ENCODE peak calls at places on chromosomes 13 and 19, in four cellular contexts. A, Z, P and U are unnamed samples.

GRCh38 chr19:30029721-30030510 is 87.9 kb downstream of the URI1 start:
- DNase-seq in A (no peak), Z (no peak), P (no peak), U (no peak)

GRCh38 chr13:59880468-59880867 is 283.3 kb downstream of the DIAPH3 start:
- DNase-seq in A (no peak), Z (no peak), P (no peak), U (no peak)

GRCh38 chr19:15979293-15979692 is 30.5 kb downstream of the OR10H4 start:
- DNase-seq in A (no peak), Z (no peak), P (no peak), U (no peak)

GRCh38 chr19:15563325-15563794 is 51.7 kb upstream of the CYP4F8 start:
- DNase-seq in A (peak), Z (peak), P (peak), U (no peak)

GRCh38 chr13:30654430-30654829 is 36.7 kb downstream of the USPL1 start:
- DNase-seq in A (no peak), Z (no peak), P (no peak), U (no peak)

GRCh38 chr19:38055655-38056521 is 148.9 kb downstream of the SIPA1L3 start:
- DNase-seq in A (no peak), Z (no peak), P (no peak), U (no peak)

GRCh38 chr13:50677687-50678463 is 165.6 kb downstream of the DLEU7 start:
- DNase-seq in A (no peak), Z (no peak), P (no peak), U (no peak)

GRCh38 chr13:46182491-46182877 is 507 bp upstream of the LCP1 start:
- DNase-seq in A (no peak), Z (no peak), P (no peak), U (no peak)

GRCh38 chr13:50905256-50905655 is 4.3 kb upstream of the RNASEH2B start:
- DNase-seq in A (no peak), Z (no peak), P (no peak), U (no peak)

GRCh38 chr13:108214511-108215383 is 589 bp downstream of the LIG4 start:
- DNase-seq in A (peak), Z (no peak), P (peak), U (no peak)

GRCh38 chr19:48628486-48629296 is 8.5 kb downstream of the DBP start:
- DNase-seq in A (no peak), Z (peak), P (no peak), U (no peak)

GRCh38 chr13:70604448-70604847 is 496.2 kb upstream of the KLHL1 start:
- DNase-seq in A (peak), Z (no peak), P (no peak), U (no peak)

GRCh38 chr13:31927219-31927653 is 104.3 kb upstream of the FRY start:
- DNase-seq in A (peak), Z (no peak), P (no peak), U (no peak)

GRCh38 chr19:15587663-15588062 is 27.4 kb upstream of the CYP4F8 start:
- DNase-seq in A (no peak), Z (peak), P (no peak), U (peak)

GRCh38 chr13:98172570-98173405 is 4.3 kb downstream of the RNF113B start:
- DNase-seq in A (no peak), Z (no peak), P (no peak), U (no peak)

GRCh38 chr13:48486362-48486761 is 46.5 kb downstream of the RCBTB2 start:
- DNase-seq in A (no peak), Z (no peak), P (no peak), U (no peak)

GRCh38 chr13:30934381-30934780 is 1.9 kb downstream of the TEX26 start:
- DNase-seq in A (no peak), Z (no peak), P (no peak), U (no peak)

GRCh38 chr13:68390987-68391386 is 1160.9 kb upstream of the PCDH9 start:
- DNase-seq in A (no peak), Z (no peak), P (no peak), U (no peak)

GRCh38 chr19:49555600-49556411 is 24.6 kb downstream of the NOSIP start:
- DNase-seq in A (peak), Z (peak), P (peak), U (no peak)

GRCh38 chr19:46404039-46404883 is 9.1 kb downstream of the CCDC8 start:
- DNase-seq in A (peak), Z (peak), P (peak), U (no peak)

GRCh38 chr13:29514720-29515310 is 80.7 kb downstream of the SLC7A1 start:
- DNase-seq in A (no peak), Z (no peak), P (no peak), U (no peak)

GRCh38 chr19:53549354-53549753 is 11.4 kb downstream of the ZNF331 start:
- DNase-seq in A (no peak), Z (no peak), P (no peak), U (no peak)

GRCh38 chr19:55358943-55359908 is 3.8 kb downstream of the GARIN5B start:
- DNase-seq in A (no peak), Z (no peak), P (no peak), U (no peak)

GRCh38 chr19:38429055-38429810 is 3.2 kb upstream of the RASGRP4 start:
- DNase-seq in A (no peak), Z (no peak), P (no peak), U (no peak)

GRCh38 chr13:109182777-109183465 is 553.5 kb downstream of the MYO16 start:
- DNase-seq in A (no peak), Z (no peak), P (no peak), U (no peak)

GRCh38 chr13:109200556-109200955 is 571.1 kb downstream of the MYO16 start:
- DNase-seq in A (no peak), Z (no peak), P (no peak), U (no peak)

GRCh38 chr13:44932171-44932849 is 57.0 kb downstream of the NUFIP1 start:
- DNase-seq in A (no peak), Z (no peak), P (no peak), U (no peak)

GRCh38 chr19:31071157-31071855 is 277.9 kb downstream of the TSHZ3 start:
- DNase-seq in A (no peak), Z (peak), P (no peak), U (peak)

GRCh38 chr13:40598599-40598998 is 67.8 kb downstream of the FOXO1 start:
- DNase-seq in A (peak), Z (no peak), P (no peak), U (no peak)

GRCh38 chr19:50290775-50291174 is 38.4 kb downstream of the KCNC3 start:
- DNase-seq in A (no peak), Z (no peak), P (no peak), U (no peak)

GRCh38 chr13:31056650-31057275 is 104.9 kb downstream of the HSPH1 start:
- DNase-seq in A (no peak), Z (no peak), P (no peak), U (no peak)

GRCh38 chr19:1783354-1783753 is 28.7 kb downstream of the ATP8B3 start:
- DNase-seq in A (no peak), Z (no peak), P (no peak), U (no peak)

GRCh38 chr19:12769689-12770088 is 5.7 kb downstream of the HOOK2 start:
- DNase-seq in A (no peak), Z (peak), P (peak), U (no peak)

GRCh38 chr13:98327326-98328314 is 150.6 kb upstream of the RNF113B start:
- DNase-seq in A (no peak), Z (no peak), P (no peak), U (no peak)

GRCh38 chr19:3683405-3683865 is 16.8 kb downstream of the PIP5K1C start:
- DNase-seq in A (no peak), Z (no peak), P (no peak), U (no peak)

GRCh38 chr19:12867120-12868099 is 13.8 kb downstream of the DNASE2 start:
- DNase-seq in A (peak), Z (peak), P (peak), U (no peak)

GRCh38 chr13:77928909-77929308 is 10.3 kb upstream of the EDNRB start:
- DNase-seq in A (no peak), Z (no peak), P (no peak), U (no peak)

GRCh38 chr19:14561832-14562351 is 10.0 kb downstream of the NDUFB7 start:
- DNase-seq in A (peak), Z (no peak), P (no peak), U (no peak)

GRCh38 chr19:49808762-49809154 is 4.3 kb downstream of the FUZ start:
- DNase-seq in A (peak), Z (peak), P (peak), U (peak)

GRCh38 chr13:48353590-48353989 is 50.0 kb downstream of the RB1 start:
- DNase-seq in A (no peak), Z (no peak), P (no peak), U (no peak)

GRCh38 chr19:10335149-10336053 is 2.1 kb upstream of the RAVER1 start:
- DNase-seq in A (no peak), Z (no peak), P (no peak), U (no peak)

GRCh38 chr19:10332965-10333757 is at the start of gene RAVER1:
- DNase-seq in A (peak), Z (peak), P (peak), U (peak)

GRCh38 chr19:10332158-10332964 is 968 bp downstream of the RAVER1 start:
- DNase-seq in A (no peak), Z (peak), P (peak), U (no peak)

GRCh38 chr19:10333758-10334339 is 520 bp upstream of the RAVER1 start:
- DNase-seq in A (peak), Z (no peak), P (no peak), U (peak)

GRCh38 chr19:10334340-10335148 is 1.2 kb upstream of the RAVER1 start:
- DNase-seq in A (peak), Z (peak), P (peak), U (peak)
- TF ChIP-seq POLR2A in A (peak), Z (peak), P (peak), U (no peak)

DNA sequence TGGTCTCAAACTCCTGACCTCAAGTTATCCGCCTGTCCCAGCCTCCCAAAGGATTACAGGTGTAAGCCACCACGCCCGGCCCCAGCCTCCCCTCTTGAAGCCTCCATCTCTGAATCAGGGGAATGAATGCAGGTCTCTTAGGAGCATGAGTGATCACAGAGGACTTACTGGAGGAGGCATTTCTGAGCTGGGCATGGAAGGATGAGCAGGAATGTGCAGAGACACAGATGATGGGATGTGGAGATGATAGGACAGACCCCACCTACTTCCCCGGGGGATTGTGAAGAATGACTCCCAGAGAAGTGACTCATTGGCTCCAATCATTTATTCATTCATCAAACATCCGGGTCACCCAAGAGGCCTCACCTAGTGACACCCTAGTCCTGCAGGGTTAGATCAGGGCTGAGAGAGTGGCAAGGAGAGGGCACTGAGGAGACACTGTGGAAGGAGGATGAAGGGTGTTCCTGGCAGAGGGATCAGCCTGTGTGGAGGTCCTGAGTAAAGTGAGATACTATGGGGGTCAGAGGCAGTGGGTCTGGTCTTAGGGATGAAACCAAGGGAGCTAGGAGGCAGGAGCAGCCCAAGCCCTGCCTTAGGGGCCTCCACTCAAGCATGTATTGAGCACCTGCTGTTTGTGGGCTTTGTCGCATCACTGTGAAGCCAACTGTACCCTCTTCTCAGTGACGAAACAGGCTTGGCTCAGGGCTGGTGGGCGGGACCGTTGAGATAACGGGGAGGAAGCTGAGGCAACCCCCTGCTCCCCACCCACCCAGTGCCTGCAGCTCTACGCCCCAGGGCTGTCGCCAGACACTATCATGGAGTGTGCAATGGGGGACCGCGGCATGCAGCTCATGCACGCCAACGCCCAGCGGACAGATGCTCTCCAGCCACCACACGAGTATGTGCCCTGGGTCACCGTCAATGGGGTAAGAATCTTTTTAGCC is 3.0 kb downstream of the IFI30 start:
- DNase-seq in A (no peak), Z (no peak), P (no peak), U (no peak)
- H3K4me3 ChIP-seq in A (no peak), Z (no peak), P (no peak), U (no peak)

DNA sequence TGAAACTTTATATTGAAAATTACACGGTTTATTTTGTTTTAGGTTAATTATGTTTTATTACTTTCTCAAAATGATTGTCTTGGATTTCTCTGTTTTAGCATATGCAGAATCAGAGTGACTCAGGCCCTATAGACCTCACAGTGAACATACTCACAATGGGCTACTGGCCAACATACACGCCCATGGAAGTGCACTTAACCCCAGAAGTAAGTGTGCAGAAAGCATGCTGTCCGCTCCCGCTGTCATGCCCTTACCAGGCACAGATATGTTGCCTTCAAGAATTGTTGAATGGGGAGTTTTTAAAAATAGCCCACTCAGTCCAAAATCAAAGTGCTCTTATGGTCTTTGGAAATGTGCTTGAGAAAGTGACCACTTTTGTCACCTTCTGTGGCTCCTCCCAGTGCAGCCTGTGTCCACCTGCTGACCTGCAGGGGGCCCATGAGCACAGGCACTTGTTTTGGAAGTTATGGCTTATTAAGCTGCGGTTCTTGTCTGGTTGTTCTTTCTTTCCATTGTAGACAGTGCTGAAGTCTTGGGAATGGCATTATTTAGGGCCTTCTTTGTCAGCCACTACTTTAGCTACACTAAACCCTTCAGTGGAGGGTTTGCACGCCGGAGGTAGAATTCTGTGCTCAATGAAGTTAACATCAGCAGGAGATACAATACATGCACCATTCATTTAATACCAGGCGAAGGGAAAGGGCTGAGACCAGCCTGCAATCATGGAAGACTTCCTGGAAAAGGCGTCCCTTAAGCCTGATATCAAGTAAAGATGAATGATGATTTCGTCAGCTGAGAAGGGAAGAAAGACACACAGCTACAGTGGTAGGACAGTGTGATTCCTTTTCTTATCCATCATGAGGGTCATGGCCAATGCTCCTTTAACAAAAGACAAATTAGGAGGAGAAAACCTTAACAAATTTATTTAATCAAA is 36.7 kb downstream of the CUL4A start:
- DNase-seq in A (no peak), Z (no peak), P (no peak), U (no peak)
- TF ChIP-seq CTCF in A (no peak), Z (no peak), P (no peak), U (no peak)

GRCh38 chr19:40590464-40591265 is 10.5 kb upstream of the LTBP4 start:
- DNase-seq in A (no peak), Z (no peak), P (no peak), U (no peak)
- TF ChIP-seq POLR2A in A (no peak), Z (no peak), P (no peak), U (no peak)